ENCODE peak calls at places on chromosomes 2 and 18, in seven cellular contexts. S is tibial nerve, T is suprapubic skin, Q is HepG2, E is ovary, Z is A549, U is GM12878. F is an unnamed sample.

GRCh38 chr2:224211821-224212220 is 172.7 kb upstream of the SERPINE2 start:
- DNase-seq in U (no peak), E (peak; percentile 22), Z (no peak), T (no peak), S (no peak), Q (no peak), F (no peak)

GRCh38 chr18:61946449-61946848 is 53.6 kb upstream of the RNF152 start:
- DNase-seq in Z (no peak), S (no peak), U (no peak), E (no peak), T (no peak), Q (no peak), F (no peak)

GRCh38 chr2:109402980-109403840 is 210.6 kb downstream of the SEPTIN10 start:
- DNase-seq in U (no peak), S (no peak), Q (no peak), Z (no peak), T (no peak), E (no peak), F (no peak)

GRCh38 chr2:239395524-239395923 is 5.3 kb downstream of the HDAC4 start:
- DNase-seq in U (no peak), E (no peak), S (no peak), Z (no peak), T (no peak), Q (no peak), F (no peak)

GRCh38 chr2:166335284-166335683 is 40.5 kb downstream of the SCN9A start:
- DNase-seq in Z (no peak), S (no peak), Q (peak; percentile 12), T (no peak), E (no peak), U (no peak), F (no peak)

GRCh38 chr2:181573140-181573736 is 83.7 kb downstream of the CERKL start:
- DNase-seq in T (no peak), Q (peak; percentile 45), Z (peak; percentile 13), E (no peak), S (no peak), U (no peak), F (no peak)

GRCh38 chr2:129728251-129728972 is 251.1 kb upstream of the RAB6C start:
- DNase-seq in S (no peak), E (no peak), U (no peak), T (no peak), Z (no peak), Q (no peak), F (no peak)

GRCh38 chr2:192137451-192137850 is 57.3 kb downstream of the TMEFF2 start:
- DNase-seq in U (no peak), T (no peak), Z (no peak), E (no peak), S (no peak), Q (no peak), F (no peak)

GRCh38 chr2:12715878-12716249 is 872 bp upstream of the TRIB2 start:
- DNase-seq in U (no peak), E (peak; percentile 83), T (peak; percentile 78), Q (peak; percentile 54), Z (peak; percentile 45), S (no peak), F (peak; percentile 86)

GRCh38 chr2:33570681-33571080 is 28.4 kb downstream of the FAM98A start:
- DNase-seq in S (no peak), Z (no peak), E (no peak), T (no peak), U (no peak), Q (no peak), F (no peak)

GRCh38 chr2:241130316-241130715 is 19.0 kb downstream of the PASK start:
- DNase-seq in S (no peak), U (no peak), E (no peak), Z (no peak), T (no peak), Q (no peak), F (no peak)

GRCh38 chr2:15798716-15799431 is 141.5 kb upstream of the MYCN start:
- DNase-seq in T (no peak), E (no peak), U (no peak), S (no peak), Q (no peak), Z (no peak), F (no peak)

GRCh38 chr18:78656346-78656925 is 323.2 kb upstream of the SALL3 start:
- DNase-seq in Q (no peak), S (no peak), Z (no peak), U (no peak), E (no peak), T (no peak), F (no peak)

GRCh38 chr2:85522090-85522647 is 16.8 kb upstream of the MAT2A start:
- DNase-seq in S (no peak), E (no peak), Q (no peak), T (peak; percentile 11), Z (no peak), U (no peak), F (no peak)

GRCh38 chr2:28354920-28355520 is 37.6 kb upstream of the FOSL2 start:
- DNase-seq in Q (no peak), E (no peak), U (no peak), S (no peak), Z (no peak), T (no peak), F (no peak)

GRCh38 chr18:21853020-21853419 is 112.4 kb downstream of the MIB1 start:
- DNase-seq in E (no peak), S (no peak), U (peak; percentile 67), Q (no peak), Z (no peak), T (no peak), F (no peak)

GRCh38 chr2:171551836-171552235 is 29.6 kb downstream of the CYBRD1 start:
- DNase-seq in U (no peak), T (no peak), Q (no peak), E (no peak), Z (no peak), S (no peak), F (no peak)

GRCh38 chr2:218257390-218257981 is 3.3 kb upstream of the GPBAR1 start:
- DNase-seq in T (peak; percentile 63), E (no peak), Z (no peak), U (peak; percentile 56), Q (no peak), S (no peak), F (no peak)

GRCh38 chr2:46239847-46240181 is 57.4 kb upstream of the EPAS1 start:
- DNase-seq in U (peak; percentile 47), S (no peak), Z (no peak), E (no peak), Q (no peak), T (no peak), F (no peak)

GRCh38 chr2:156001851-156002250 is 330.7 kb downstream of the NR4A2 start:
- DNase-seq in E (no peak), Z (no peak), T (no peak), U (no peak), S (no peak), Q (no peak), F (no peak)
- TF ChIP-seq EP300 in E (no peak), Z (no peak), T (no peak), U (no peak), S (no peak), Q (no peak), F (no peak)

GRCh38 chr2:177264209-177264538 is 353 bp downstream of the NFE2L2 start:
- DNase-seq in E (no peak), Z (no peak), Q (no peak), U (no peak), S (no peak), T (peak; percentile 83), F (peak; percentile 36)

GRCh38 chr2:177265386-177265690 is 811 bp upstream of the NFE2L2 start:
- DNase-seq in E (peak; percentile 74), Z (no peak), S (peak; percentile 64), Q (no peak), T (no peak), U (no peak), F (no peak)

GRCh38 chr2:177265834-177266817 is 1.6 kb upstream of the NFE2L2 start:
- DNase-seq in T (no peak), E (no peak), Z (no peak), Q (peak; percentile 85), S (no peak), U (no peak), F (no peak)

GRCh38 chr2:177263451-177264208 is 897 bp downstream of the NFE2L2 start:
- DNase-seq in T (peak; percentile 99), Q (peak; percentile 96), U (peak; percentile 71), E (peak; percentile 99), S (peak; percentile 99), Z (peak; percentile 69), F (peak; percentile 99)

DNA sequence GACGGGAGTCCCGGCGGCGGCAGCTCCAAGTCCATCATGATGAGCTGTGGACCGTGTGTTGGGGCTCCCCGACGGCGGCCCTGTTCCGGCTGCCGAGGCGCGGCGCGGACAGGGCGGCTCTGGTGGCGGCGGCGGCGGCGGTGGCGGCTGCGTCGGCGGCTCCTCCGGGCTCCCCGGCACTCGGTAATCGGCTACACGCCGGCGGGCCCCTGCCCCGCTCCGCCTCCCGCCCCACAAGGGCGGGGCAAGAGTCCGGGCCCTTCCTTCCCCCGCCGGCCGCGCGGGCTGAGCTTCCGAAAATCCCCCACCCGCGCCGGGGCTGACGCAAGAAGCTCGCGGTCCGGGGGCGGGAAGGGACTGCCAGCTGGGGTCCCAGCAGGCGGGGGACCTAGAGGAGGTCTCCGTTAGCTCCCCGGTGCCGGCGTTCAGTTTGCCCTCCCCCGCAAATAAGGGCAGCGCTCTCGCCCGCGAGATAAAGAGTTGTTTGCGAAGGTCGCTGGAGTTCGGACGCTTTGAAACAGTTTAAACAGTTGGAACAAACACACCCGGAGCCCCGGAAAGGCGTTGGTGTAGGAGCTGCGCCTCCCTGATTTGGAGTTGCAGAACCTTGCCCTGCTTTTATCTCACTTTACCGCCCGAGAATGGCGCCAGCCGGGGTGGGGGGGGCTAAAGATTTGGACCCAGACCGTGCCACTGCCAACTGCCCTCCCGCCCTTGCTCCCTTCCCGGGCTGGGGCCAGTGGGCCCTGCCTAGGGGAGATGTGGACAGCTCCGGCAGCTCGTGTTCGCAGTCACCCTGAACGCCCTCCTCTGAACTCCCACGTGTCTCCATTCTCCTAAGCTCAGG is at the start of gene NFE2L2:
- DNase-seq in E (peak; percentile 98), T (peak; percentile 96), Z (peak; percentile 77), S (peak; percentile 88), U (peak; percentile 56), Q (peak; percentile 99), F (peak; percentile 94)
- TF ChIP-seq EP300 in E (peak; percentile 84), T (no peak), Z (no peak), S (peak; percentile 99), U (peak; percentile 81), Q (peak; percentile 94), F (peak; percentile 32)

DNA sequence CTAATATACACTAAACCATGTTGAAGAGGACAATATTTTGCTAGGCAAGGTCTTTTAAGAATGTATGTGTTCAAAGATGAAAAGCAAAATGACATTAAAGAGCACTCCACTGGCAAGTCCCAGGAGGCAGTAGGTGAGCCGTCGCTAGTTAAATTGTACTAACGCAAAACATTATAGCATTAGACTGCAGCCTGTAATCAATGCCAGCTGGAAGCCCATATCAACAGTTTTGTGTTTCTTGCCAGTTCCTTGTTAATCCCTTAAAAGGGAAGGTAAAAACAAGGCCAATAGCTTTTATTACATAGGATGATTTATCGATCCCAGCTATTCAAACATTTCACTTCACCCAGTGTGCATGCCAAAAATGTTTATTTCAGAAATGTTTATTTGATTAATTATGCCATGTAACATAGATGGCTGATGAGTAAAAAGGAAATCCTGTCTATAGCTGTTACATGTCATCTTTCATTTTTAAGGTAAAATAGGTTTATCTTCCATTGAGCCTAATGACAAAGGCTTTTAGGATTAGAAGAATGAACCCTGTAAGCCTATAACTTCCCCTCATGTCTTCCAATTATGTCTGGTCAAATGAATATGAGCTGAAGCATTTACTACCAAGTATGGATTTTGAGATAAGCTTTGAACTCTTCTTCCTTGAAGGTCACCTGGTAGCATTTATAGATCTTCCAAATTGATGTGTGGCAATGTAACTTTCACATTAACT is 591.2 kb downstream of the RNF144A start:
- DNase-seq in S (no peak), U (no peak), E (no peak), Z (no peak), T (no peak), Q (no peak), F (no peak)
- TF ChIP-seq EP300 in S (no peak), U (no peak), E (no peak), Z (no peak), T (no peak), Q (no peak), F (no peak)

GRCh38 chr18:80035997-80036396 is 1.8 kb downstream of the RBFA start:
- DNase-seq in E (no peak), Q (no peak), S (no peak), T (no peak), Z (no peak), U (no peak), F (no peak)
- TF ChIP-seq EP300 in E (no peak), Q (no peak), S (no peak), T (no peak), Z (no peak), U (no peak), F (no peak)

F was measured in stomach.